ENCODE peak calls at places on chromosomes 5 and 9, in six cellular contexts. A is sigmoid colon; J is CD8-positive, alpha-beta memory T cell; T is Peyer's patch; M is cardiac muscle cell; F is SK-N-SH. C is an unnamed sample.

GRCh38 chr9:88976186-88976887 is 14.9 kb upstream of the S1PR3 start:
- DNase-seq in A (no peak), J (no peak), T (peak; percentile 25), M (no peak), F (no peak), C (no peak)

GRCh38 chr9:133971121-133971951 is 20.8 kb downstream of the VAV2 start:
- DNase-seq in A (no peak), J (no peak), T (no peak), M (no peak), F (peak; percentile 68), C (no peak)

GRCh38 chr9:121331992-121332685 is 37.9 kb downstream of the STOM start:
- DNase-seq in A (peak; percentile 66), J (no peak), T (no peak), M (peak; percentile 74), F (no peak), C (no peak)

GRCh38 chr5:126002222-126002897 is 420.8 kb upstream of the GRAMD2B start:
- DNase-seq in A (no peak), J (no peak), T (no peak), M (peak; percentile 96), F (no peak), C (no peak)

GRCh38 chr5:96338624-96339023 is 94.4 kb downstream of the PCSK1 start:
- DNase-seq in A (peak; percentile 65), J (no peak), T (peak; percentile 73), M (peak; percentile 29), F (no peak), C (no peak)

GRCh38 chr9:136865768-136866103 is 372 bp downstream of the EDF1 start:
- DNase-seq in A (peak; percentile 74), J (no peak), T (peak; percentile 76), M (no peak), F (peak; percentile 78), C (no peak)

GRCh38 chr5:68381060-68381459 is 165.5 kb downstream of the PIK3R1 start:
- DNase-seq in A (no peak), J (no peak), T (no peak), M (no peak), F (no peak), C (no peak)

GRCh38 chr5:66004216-66004615 is 77.8 kb downstream of the ERBIN start:
- DNase-seq in A (no peak), J (no peak), T (no peak), M (no peak), F (no peak), C (no peak)

GRCh38 chr5:79935992-79936643 is 54.9 kb downstream of the MTX3 start:
- DNase-seq in A (peak; percentile 73), J (no peak), T (no peak), M (peak; percentile 68), F (no peak), C (no peak)

GRCh38 chr5:134581241-134581981 is 51.2 kb downstream of the SAR1B start:
- DNase-seq in A (peak; percentile 69), J (no peak), T (peak; percentile 44), M (no peak), F (peak; percentile 42), C (no peak)

GRCh38 chr5:172110260-172110815 is 77.7 kb downstream of the STK10 start:
- DNase-seq in A (no peak), J (no peak), T (no peak), M (peak; percentile 44), F (no peak), C (no peak)

GRCh38 chr9:38388283-38389223 is 3.9 kb upstream of the ALDH1B1 start:
- DNase-seq in A (peak; percentile 72), J (no peak), T (no peak), M (peak; percentile 60), F (no peak), C (no peak)

GRCh38 chr5:139795074-139796001 is at the start of gene PSD2:
- DNase-seq in A (peak; percentile 71), J (no peak), T (no peak), M (peak; percentile 15), F (peak; percentile 89), C (no peak)

GRCh38 chr9:15250013-15250412 is 57.0 kb downstream of the TTC39B start:
- DNase-seq in A (no peak), J (no peak), T (no peak), M (no peak), F (no peak), C (no peak)

GRCh38 chr9:114156658-114157421 is 1.5 kb downstream of the COL27A1 start:
- DNase-seq in A (peak; percentile 90), J (no peak), T (peak; percentile 60), M (peak; percentile 89), F (peak; percentile 73), C (peak; percentile 65)

GRCh38 chr9:36532353-36532752 is 40.3 kb upstream of the MELK start:
- DNase-seq in A (no peak), J (no peak), T (no peak), M (no peak), F (no peak), C (no peak)

GRCh38 chr5:161007879-161008278 is 155.9 kb upstream of the ATP10B start:
- DNase-seq in A (no peak), J (no peak), T (no peak), M (no peak), F (no peak), C (no peak)

GRCh38 chr5:39253211-39253610 is 33.8 kb upstream of the FYB1 start:
- DNase-seq in A (no peak), J (no peak), T (no peak), M (peak; percentile 13), F (no peak), C (no peak)

GRCh38 chr9:34380034-34380510 is 3.4 kb upstream of the MYORG start:
- DNase-seq in A (no peak), J (no peak), T (no peak), M (peak; percentile 22), F (no peak), C (no peak)
- H3K27ac ChIP-seq in A (peak overlapping the region; percentile 88), J (no peak overlapping the region), T (peak overlapping the region; percentile 81), M (no peak overlapping the region), F (no peak overlapping the region), C (no peak overlapping the region)

DNA sequence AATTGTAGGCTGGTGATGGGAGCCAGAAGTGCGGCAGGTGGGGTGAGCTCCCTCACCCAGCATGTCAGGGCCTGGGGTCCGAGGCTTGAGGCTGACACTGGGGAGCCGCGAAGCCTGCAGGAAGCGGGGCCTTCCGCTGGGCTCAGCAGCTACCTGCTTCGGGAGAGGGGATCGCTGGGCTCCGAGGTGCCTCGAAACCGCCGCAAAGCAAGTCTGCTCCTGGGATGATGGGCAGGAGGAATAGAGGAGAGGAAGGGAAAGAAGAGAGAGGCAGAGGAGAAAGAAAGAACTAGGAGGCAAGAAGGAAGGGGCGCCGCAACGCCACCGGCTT is 1.5 kb upstream of the PRDM12 start:
- DNase-seq in A (no peak), J (no peak), T (no peak), M (no peak), F (peak; percentile 64), C (peak; percentile 11)
- H3K4me1 ChIP-seq in A (peaks cover 72% of the 10 kb centered on the region), J (peaks cover 12% of the 10 kb centered on the region), T (no peaks in the 10 kb centered on the region), M (peaks cover 4% of the 10 kb centered on the region), F (no peaks in the 10 kb centered on the region), C (no peaks in the 10 kb centered on the region)

DNA sequence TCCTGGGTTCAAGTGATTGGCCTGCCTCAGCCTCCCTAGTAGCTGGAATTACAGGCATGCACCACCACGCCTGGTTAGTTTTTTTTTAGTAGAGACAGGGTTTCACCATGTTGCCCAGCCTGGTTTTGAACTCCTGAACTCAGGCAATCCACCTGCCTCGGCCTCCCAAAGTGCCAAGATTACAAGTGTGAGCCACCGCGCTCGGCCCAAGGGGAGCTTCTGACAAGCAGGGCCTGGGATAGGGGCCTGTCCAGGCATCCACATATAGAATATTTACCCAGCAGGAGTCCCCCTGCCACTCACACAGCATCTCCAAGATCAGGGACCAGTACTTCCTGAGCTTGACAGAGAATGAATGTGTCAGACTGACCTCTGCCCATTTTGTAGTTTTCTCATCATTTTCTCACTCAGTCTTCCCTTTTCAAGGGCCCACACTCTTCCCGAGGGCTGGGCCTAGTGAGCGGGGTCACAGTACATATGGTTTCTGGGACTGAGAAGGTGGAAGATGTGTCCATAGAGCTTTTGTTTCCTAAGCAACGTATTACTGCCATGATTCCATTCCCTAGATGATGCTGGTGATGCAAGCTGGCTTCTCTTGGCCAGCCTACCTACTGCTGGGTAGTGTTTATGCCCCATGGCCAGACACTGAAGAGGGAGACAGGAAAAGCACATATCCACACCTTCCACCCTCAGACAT is 9.9 kb downstream of the IRF1 start:
- DNase-seq in A (peak; percentile 42), J (no peak), T (peak; percentile 47), M (no peak), F (no peak), C (no peak)
- H3K27ac ChIP-seq in A (peak overlapping the region; percentile 33), J (no peak overlapping the region), T (peak overlapping the region; percentile 28), M (no peak overlapping the region), F (no peak overlapping the region), C (no peak overlapping the region)

GRCh38 chr9:104815851-104816565 is 52.1 kb downstream of the NIPSNAP3B start:
- DNase-seq in A (no peak), J (no peak), T (no peak), M (no peak), F (no peak), C (no peak)
- H3K4me1 ChIP-seq in A (peaks cover 9% of the 10 kb centered on the region), J (no peaks in the 10 kb centered on the region), T (no peaks in the 10 kb centered on the region), M (no peaks in the 10 kb centered on the region), F (no peaks in the 10 kb centered on the region), C (no peaks in the 10 kb centered on the region)

GRCh38 chr9:20603524-20604268 is 18.6 kb downstream of the MLLT3 start:
- DNase-seq in A (no peak), J (no peak), T (no peak), M (no peak), F (no peak), C (no peak)
- H3K27ac ChIP-seq in A (peak overlapping the region; percentile 61), J (no peak overlapping the region), T (no peak overlapping the region), M (no peak overlapping the region), F (no peak overlapping the region), C (no peak overlapping the region)

DNA sequence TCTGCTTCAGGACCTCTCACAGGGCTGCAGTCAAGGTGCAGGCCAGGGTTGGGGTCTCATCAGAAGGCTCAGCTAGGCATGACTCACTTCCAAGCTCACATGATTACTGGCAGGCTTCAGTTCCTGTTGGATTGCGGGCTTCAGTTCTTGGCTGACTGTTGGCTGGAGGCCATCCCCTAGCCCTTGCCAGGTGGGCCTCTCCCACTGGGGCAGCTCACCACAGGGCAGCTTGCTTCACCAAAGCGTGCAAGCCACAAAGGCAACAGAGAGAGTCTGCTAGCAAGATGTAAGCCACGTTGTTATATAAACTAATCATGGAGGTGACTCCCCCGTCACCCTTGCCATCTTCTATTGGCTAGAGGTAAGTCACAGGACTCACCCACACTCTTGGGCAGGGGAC is 14.4 kb downstream of the CPLX2 start:
- DNase-seq in A (no peak), J (no peak), T (no peak), M (peak; percentile 21), F (no peak), C (no peak)
- H3K4me1 ChIP-seq in A (no peaks in the 10 kb centered on the region), J (no peaks in the 10 kb centered on the region), T (no peaks in the 10 kb centered on the region), M (peaks cover 11% of the 10 kb centered on the region), F (no peaks in the 10 kb centered on the region), C (no peaks in the 10 kb centered on the region)

DNA sequence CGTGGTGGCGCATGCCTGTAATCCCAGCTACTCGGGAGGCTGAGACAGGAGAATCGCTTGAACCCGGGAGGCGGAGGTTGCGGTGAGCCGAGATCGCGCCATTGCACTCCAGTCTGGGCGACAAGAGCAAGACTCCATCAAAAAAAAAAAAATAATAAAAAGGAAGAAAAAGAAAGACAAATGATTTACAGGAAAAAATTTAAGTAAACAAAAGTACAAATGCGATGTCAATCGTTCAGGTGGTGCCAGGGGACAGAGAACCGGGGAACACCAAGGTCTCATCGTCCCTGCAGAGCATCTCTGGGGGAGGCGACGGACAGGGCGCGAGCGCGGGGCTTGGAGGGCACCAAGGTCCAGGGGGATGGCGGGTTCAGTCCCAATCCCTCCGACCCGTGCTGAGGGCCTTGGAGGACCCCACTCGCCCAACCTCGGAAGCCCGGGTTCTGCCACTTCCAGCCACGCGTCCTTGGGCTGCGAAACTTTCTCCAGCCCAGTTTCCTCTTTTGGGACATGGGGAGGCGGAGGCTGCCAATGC is 596 bp upstream of the HNRNPAB start:
- DNase-seq in A (no peak), J (no peak), T (no peak), M (no peak), F (no peak), C (no peak)
- H3K27ac ChIP-seq in A (peak overlapping the region; percentile 97), J (peak overlapping the region; percentile 79), T (peak overlapping the region; percentile 98), M (no peak overlapping the region), F (peak overlapping the region; percentile 70), C (peak overlapping the region; percentile 13)

C was measured in foreskin keratinocyte.